ENCODE peak calls at places on chromosomes 12 and 14, in six cellular contexts. J is astrocyte of the spinal cord; T is Right ventricle myocardium superior; R is A673; V is stimulated activated CD4-positive, alpha-beta T cell treated with anti-CD3 and anti-CD28 coated beads, Interleukin-2, amount 100 ng/mL, for 24 hours; S is left cardiac atrium. E is an unnamed sample.

GRCh38 chr12:56153291-56154065 is 1.1 kb downstream of the MYL6B start:
- DNase-seq in J (no peak), T (no peak), R (no peak), V (no peak), S (no peak), E (no peak)

GRCh38 chr12:77345336-77345735 is 280.0 kb upstream of the E2F7 start:
- DNase-seq in J (no peak), T (no peak), R (no peak), V (no peak), S (no peak), E (no peak)

GRCh38 chr14:93522221-93522620 is 91.5 kb downstream of the UNC79 start:
- DNase-seq in J (no peak), T (no peak), R (no peak), V (no peak), S (no peak), E (no peak)

GRCh38 chr12:64669270-64669842 is 59.1 kb downstream of the RASSF3 start:
- DNase-seq in J (peak), T (peak), R (peak), V (peak), S (peak), E (no peak)

GRCh38 chr12:106633451-106633823 is 50.6 kb downstream of the RFX4 start:
- DNase-seq in J (peak), T (no peak), R (no peak), V (no peak), S (no peak), E (no peak)

GRCh38 chr12:33192226-33192625 is 247.4 kb downstream of the SYT10 start:
- DNase-seq in J (no peak), T (no peak), R (no peak), V (no peak), S (no peak), E (no peak)

GRCh38 chr14:101708853-101709532 is 52.5 kb upstream of the PPP2R5C start:
- DNase-seq in J (no peak), T (no peak), R (no peak), V (no peak), S (no peak), E (no peak)

GRCh38 chr14:24426912-24427536 is 2.4 kb downstream of the CBLN3 start:
- DNase-seq in J (no peak), T (no peak), R (no peak), V (peak), S (no peak), E (no peak)

GRCh38 chr12:132700212-132700913 is 10.3 kb upstream of the PGAM5 start:
- DNase-seq in J (peak), T (no peak), R (no peak), V (no peak), S (no peak), E (no peak)

GRCh38 chr12:124698998-124699305 is 131.5 kb upstream of the NCOR2 start:
- DNase-seq in J (no peak), T (no peak), R (no peak), V (no peak), S (no peak), E (no peak)

GRCh38 chr14:65798216-65798615 is 385.7 kb downstream of the FUT8 start:
- DNase-seq in J (no peak), T (no peak), R (no peak), V (no peak), S (no peak), E (no peak)

GRCh38 chr12:74984631-74985030 is 225.0 kb downstream of the KCNC2 start:
- DNase-seq in J (no peak), T (peak), R (no peak), V (no peak), S (no peak), E (no peak)

GRCh38 chr12:125734137-125734536 is 668.9 kb downstream of the AACS start:
- DNase-seq in J (no peak), T (no peak), R (peak), V (no peak), S (no peak), E (no peak)

GRCh38 chr12:57833672-57834071 is 12.9 kb downstream of the CTDSP2 start:
- DNase-seq in J (no peak), T (no peak), R (no peak), V (no peak), S (no peak), E (no peak)

GRCh38 chr12:29681996-29682534 is 101.7 kb downstream of the TMTC1 start:
- DNase-seq in J (peak), T (no peak), R (no peak), V (no peak), S (no peak), E (no peak)